ENCODE peak calls at places on chromosomes 4 and X, in six cellular contexts. O is cardiac fibroblast; K is GM12878; N is tibial artery; G is CD8-positive, alpha-beta T cell; A is aorta. H is an unnamed sample.

GRCh38 chrX:108468486-108468885 is 28.8 kb downstream of the COL4A5 start:
- DNase-seq in G (no peak), N (no peak), A (no peak), O (peak), K (no peak), H (no peak)

GRCh38 chr4:67678612-67679011 is 22.3 kb downstream of the UBA6 start:
- DNase-seq in O (no peak), A (no peak), G (no peak), N (no peak), K (no peak), H (no peak)

GRCh38 chr4:112085156-112086035 is 59.9 kb upstream of the FAM241A start:
- DNase-seq in O (peak), K (no peak), N (no peak), A (no peak), G (no peak), H (no peak)

GRCh38 chr4:149700272-149700671 is 115.4 kb downstream of the IQCM start:
- DNase-seq in G (no peak), A (no peak), O (no peak), N (no peak), K (no peak), H (no peak)

GRCh38 chr4:82770607-82771006 is 28.0 kb downstream of the SCD5 start:
- DNase-seq in G (no peak), N (no peak), O (no peak), K (no peak), A (no peak), H (no peak)

GRCh38 chrX:38927592-38927991 is 126.3 kb downstream of the MID1IP1 start:
- DNase-seq in A (no peak), G (no peak), K (no peak), O (no peak), N (no peak), H (no peak)

GRCh38 chr4:75715105-75715799 is 9.1 kb upstream of the USO1 start:
- DNase-seq in G (no peak), O (peak), N (no peak), K (no peak), A (no peak), H (no peak)

GRCh38 chr4:64584981-64585557 is 175.8 kb upstream of the TECRL start:
- DNase-seq in G (no peak), K (no peak), N (peak), O (peak), A (no peak), H (peak)

GRCh38 chr4:150573534-150573933 is 8.4 kb upstream of the MAB21L2 start:
- DNase-seq in K (no peak), N (no peak), G (no peak), A (no peak), O (peak), H (no peak)

GRCh38 chrX:13937370-13938052 is 92.2 kb downstream of the GEMIN8 start:
- DNase-seq in O (peak), G (no peak), N (no peak), K (no peak), A (no peak), H (peak)

GRCh38 chr4:21469438-21470032 is 479.0 kb downstream of the KCNIP4 start:
- DNase-seq in O (peak), A (no peak), K (no peak), G (no peak), N (no peak), H (no peak)

GRCh38 chr4:94452476-94453300 is 946 bp downstream of the PDLIM5 start:
- DNase-seq in G (peak), N (peak), O (peak), A (peak), K (no peak), H (peak)

GRCh38 chr4:112102875-112103370 is 42.3 kb upstream of the FAM241A start:
- DNase-seq in K (no peak), N (no peak), O (no peak), A (no peak), G (no peak), H (no peak)

GRCh38 chrX:10819973-10820372 is 199.6 kb upstream of the MID1 start:
- DNase-seq in G (no peak), N (no peak), O (no peak), K (no peak), A (no peak), H (no peak)

GRCh38 chr4:173509031-173510001 is 20.7 kb downstream of the HAND2 start:
- DNase-seq in N (no peak), K (no peak), A (peak), O (peak), G (no peak), H (no peak)

GRCh38 chr4:114087596-114088230 is 108.3 kb upstream of the ARSJ start:
- DNase-seq in O (peak), K (no peak), G (no peak), A (no peak), N (no peak), H (peak)

GRCh38 chrX:40570346-40571093 is 10.2 kb upstream of the ATP6AP2 start:
- DNase-seq in N (no peak), G (no peak), K (peak), A (no peak), O (no peak), H (no peak)

GRCh38 chrX:19964017-19964710 is 26.7 kb downstream of the BCLAF3 start:
- DNase-seq in N (no peak), G (no peak), O (no peak), K (no peak), A (no peak), H (no peak)

GRCh38 chr4:17232575-17233253 is 279.2 kb downstream of the QDPR start:
- DNase-seq in G (no peak), O (peak), N (peak), A (no peak), K (no peak), H (peak)

GRCh38 chr4:142363686-142364085 is 482.4 kb downstream of the INPP4B start:
- DNase-seq in N (no peak), K (no peak), A (no peak), G (no peak), O (no peak), H (no peak)

GRCh38 chrX:7798327-7798726 is 44.6 kb upstream of the VCX start:
- DNase-seq in O (no peak), A (no peak), N (no peak), K (no peak), G (no peak), H (no peak)

GRCh38 chrX:115259238-115259875 is 25.5 kb upstream of the LRCH2 start:
- DNase-seq in A (no peak), N (no peak), K (no peak), G (no peak), O (no peak), H (no peak)

GRCh38 chr4:26204911-26205368 is 115.9 kb upstream of the RBPJ start:
- DNase-seq in K (no peak), G (no peak), O (no peak), N (no peak), A (no peak), H (no peak)

GRCh38 chr4:6120361-6120760 is 80.0 kb downstream of the JAKMIP1 start:
- DNase-seq in A (no peak), O (no peak), G (no peak), K (no peak), N (no peak), H (no peak)

GRCh38 chr4:26959654-26960047 is 99.0 kb downstream of the STIM2 start:
- DNase-seq in N (no peak), G (no peak), K (no peak), A (no peak), O (no peak), H (no peak)

GRCh38 chr4:173493041-173493440 is 37.0 kb downstream of the HAND2 start:
- DNase-seq in N (no peak), A (no peak), G (no peak), K (no peak), O (no peak), H (no peak)

GRCh38 chrX:56343231-56343630 is 111.1 kb downstream of the KLF8 start:
- DNase-seq in G (no peak), A (no peak), O (no peak), N (no peak), K (no peak), H (no peak)

GRCh38 chr4:3607690-3608514 is 75.7 kb upstream of the LRPAP1 start:
- DNase-seq in A (peak), O (no peak), N (no peak), G (no peak), K (no peak), H (no peak)

GRCh38 chr4:139973015-139973414 is 181.0 kb downstream of the MAML3 start:
- DNase-seq in G (no peak), N (no peak), K (no peak), A (no peak), O (no peak), H (no peak)

GRCh38 chr4:186832906-186833305 is 109.2 kb upstream of the FAT1 start:
- DNase-seq in K (no peak), G (no peak), N (no peak), A (no peak), O (peak), H (no peak)

DNA sequence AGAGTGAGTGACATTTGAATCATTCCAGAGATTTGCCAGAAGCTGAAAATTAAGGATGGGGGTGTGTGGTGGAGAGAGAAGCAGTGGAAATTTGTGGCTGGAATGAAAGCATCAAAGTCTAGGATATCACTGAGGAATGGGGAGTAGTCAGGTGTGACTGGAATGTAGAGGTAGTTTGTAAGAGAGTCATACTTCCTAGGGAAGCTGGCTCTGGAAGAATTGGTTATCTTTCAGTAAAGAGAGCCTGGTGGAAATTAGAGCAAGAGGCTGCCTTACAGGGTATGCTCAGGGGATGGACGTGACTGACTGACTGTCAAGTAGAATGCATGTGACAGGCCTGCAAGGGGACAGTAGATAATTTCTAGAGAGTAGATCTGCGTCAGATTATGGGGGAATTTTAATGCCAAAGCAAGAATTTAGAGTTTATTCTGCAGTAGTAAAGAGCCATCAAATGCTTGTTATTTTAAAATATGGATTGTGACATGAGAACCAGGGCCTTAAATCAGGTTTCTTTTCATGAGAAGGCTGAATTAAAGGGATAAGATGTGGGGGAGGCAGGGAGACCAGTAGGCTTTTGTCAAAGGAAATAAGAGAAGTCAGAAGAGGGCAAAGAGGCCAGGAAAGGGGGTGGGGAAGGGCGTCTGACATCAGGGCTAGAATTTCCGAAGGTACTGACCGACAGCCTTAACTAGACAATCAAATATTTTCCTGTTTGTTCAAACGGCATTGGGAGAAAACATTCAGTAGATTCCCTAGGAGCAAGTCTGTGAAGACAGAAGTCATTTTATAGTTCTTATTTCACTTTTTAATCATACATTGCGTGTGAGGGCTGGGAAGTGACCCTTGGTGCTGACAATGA is 109.9 kb downstream of the AFF1 start:
- DNase-seq in G (no peak), N (no peak), K (no peak), A (no peak), O (peak), H (no peak)
- H3K4me3 ChIP-seq in G (no peak), N (peak), K (no peak), A (peak), O (no peak), H (no peak)

GRCh38 chr4:622071-622995 is 3.0 kb upstream of the PDE6B start:
- DNase-seq in A (peak), G (no peak), O (peak), K (no peak), N (no peak), H (no peak)
- H3K4me3 ChIP-seq in A (no peak), G (no peak), O (no peak), K (no peak), N (no peak), H (no peak)

GRCh38 chr4:121952290-121952689 is 430 bp upstream of the TRPC3 start:
- DNase-seq in K (no peak), G (no peak), N (no peak), O (no peak), A (no peak), H (no peak)
- H3K4me3 ChIP-seq in K (peak), G (no peak), N (peak), O (no peak), A (peak), H (peak)

GRCh38 chr4:98352403-98352802 is 91.2 kb downstream of the RAP1GDS1 start:
- DNase-seq in G (no peak), K (no peak), O (no peak), N (no peak), A (no peak), H (no peak)

GRCh38 chr4:98358630-98359248 is 97.6 kb downstream of the RAP1GDS1 start:
- DNase-seq in A (no peak), O (no peak), G (no peak), K (no peak), N (no peak), H (no peak)

GRCh38 chr4:98352940-98353339 is 91.8 kb downstream of the RAP1GDS1 start:
- DNase-seq in G (no peak), K (no peak), O (no peak), A (no peak), N (no peak), H (no peak)
- H3K4me3 ChIP-seq in G (no peak), K (no peak), O (no peak), A (no peak), N (no peak), H (no peak)

DNA sequence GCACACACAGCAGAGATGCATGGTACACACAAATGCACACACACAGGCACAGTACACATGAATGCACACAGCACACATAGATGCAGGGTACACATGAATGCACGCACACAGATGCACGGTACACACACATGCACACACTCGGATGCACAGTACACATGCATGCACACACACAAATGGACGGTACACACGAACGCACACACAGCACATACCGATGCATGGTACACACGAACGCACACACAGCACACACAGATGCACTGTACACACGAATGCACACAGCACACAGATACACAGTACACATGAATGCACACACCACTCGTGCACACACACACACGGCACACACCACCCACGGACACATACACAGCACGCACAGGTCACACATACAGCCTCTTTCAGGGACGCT is 43.8 kb upstream of the CPLX1 start:
- DNase-seq in N (no peak), O (no peak), A (no peak), G (no peak), K (no peak), H (no peak)
- H3K4me3 ChIP-seq in N (no peak), O (no peak), A (no peak), G (no peak), K (no peak), H (no peak)

DNA sequence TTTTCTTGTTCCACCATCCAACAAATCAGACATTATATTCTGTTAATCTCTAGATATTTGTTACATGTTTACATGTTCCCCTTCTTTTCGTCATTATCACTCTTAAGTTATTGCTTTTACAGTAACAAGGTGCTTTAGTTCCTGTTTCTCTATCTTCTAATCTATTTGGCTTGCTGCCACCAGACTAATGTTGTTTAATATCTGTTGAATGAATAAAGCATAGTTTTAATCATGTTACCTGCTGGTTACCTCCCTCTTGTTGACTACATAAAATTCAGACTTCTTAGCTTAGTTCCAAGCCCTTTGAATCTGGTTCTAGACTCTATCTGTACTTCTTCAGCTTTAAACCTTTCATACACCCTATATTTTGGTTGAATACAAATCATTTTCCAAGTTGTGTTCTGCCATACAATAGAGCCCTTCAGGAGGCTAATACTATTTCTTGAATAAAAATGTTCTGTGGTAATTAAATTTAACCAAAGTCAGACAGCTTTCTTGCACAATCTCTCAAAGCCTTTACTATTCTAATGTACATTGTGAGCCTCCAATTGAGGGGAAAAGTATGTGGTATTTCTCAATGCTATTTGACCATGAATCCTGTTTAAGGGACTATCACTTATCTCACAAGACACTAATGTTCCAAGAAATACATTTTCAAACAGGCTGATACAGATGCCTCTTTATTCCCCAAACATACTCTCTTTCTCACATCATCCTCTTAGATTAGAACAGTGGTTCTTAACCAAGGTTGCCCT is 129.6 kb upstream of the TRIM2 start:
- DNase-seq in A (no peak), G (no peak), N (no peak), K (no peak), O (no peak), H (no peak)
- H3K4me3 ChIP-seq in A (no peak), G (no peak), N (no peak), K (no peak), O (no peak), H (no peak)

GRCh38 chrX:136186023-136186413 is 38.7 kb downstream of the FHL1 start:
- DNase-seq in A (no peak), N (no peak), G (no peak), K (no peak), O (no peak), H (no peak)

GRCh38 chrX:136183175-136183574 is 35.8 kb downstream of the FHL1 start:
- DNase-seq in K (no peak), A (no peak), N (no peak), O (no peak), G (no peak), H (no peak)

GRCh38 chrX:136182394-136182793 is 35.1 kb downstream of the FHL1 start:
- DNase-seq in A (no peak), N (no peak), O (no peak), K (no peak), G (no peak), H (no peak)

GRCh38 chrX:136185409-136186022 is 38.2 kb downstream of the FHL1 start:
- DNase-seq in G (no peak), A (no peak), N (no peak), O (peak), K (no peak), H (no peak)

DNA sequence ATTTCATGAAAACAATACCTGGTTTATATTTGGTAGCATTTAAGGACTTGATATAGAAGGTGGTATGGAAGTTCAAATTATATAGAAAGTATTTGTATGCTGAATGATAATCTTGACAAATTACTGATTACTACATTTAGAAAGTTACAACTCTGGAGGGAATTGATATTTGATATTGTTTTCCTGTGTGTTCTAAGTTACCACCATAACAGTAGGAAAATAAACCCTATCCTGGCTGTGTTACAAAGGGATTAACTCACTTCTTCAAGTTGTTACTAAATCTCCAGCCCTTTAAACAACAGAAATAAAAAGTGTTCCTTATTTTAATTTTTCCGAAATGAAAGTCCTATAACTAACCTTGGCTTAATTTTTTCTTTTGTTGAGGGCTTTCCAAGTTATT is 36.6 kb downstream of the FHL1 start:
- DNase-seq in K (no peak), O (peak), G (no peak), A (no peak), N (no peak), H (no peak)
- H3K4me3 ChIP-seq in K (no peak), O (no peak), G (no peak), A (no peak), N (no peak), H (no peak)

H was measured in skeletal muscle cell.